ENCODE peak calls at places on chromosomes 7 and 10, in five cellular contexts. W, R, A, N and H are unnamed samples.

GRCh38 chr10:109977382-109977806 is 30.4 kb upstream of the ADD3 start:
- DNase-seq in W (no peak), R (no peak), A (no peak), N (peak), H (no peak)

GRCh38 chr7:30252885-30253795 is 31.3 kb upstream of the ZNRF2 start:
- DNase-seq in W (no peak), R (no peak), A (no peak), N (no peak), H (no peak)

GRCh38 chr7:95865716-95866371 is 93.5 kb downstream of the DYNC1I1 start:
- DNase-seq in W (no peak), R (peak), A (no peak), N (peak), H (no peak)

GRCh38 chr7:117249696-117250095 is 73.2 kb downstream of the WNT2 start:
- DNase-seq in W (no peak), R (no peak), A (no peak), N (no peak), H (no peak)

GRCh38 chr10:14405076-14406065 is 74.6 kb upstream of the FRMD4A start:
- DNase-seq in W (no peak), R (no peak), A (no peak), N (no peak), H (no peak)

GRCh38 chr7:127932496-127932895 is 98.7 kb downstream of the LRRC4 start:
- DNase-seq in W (no peak), R (no peak), A (no peak), N (no peak), H (no peak)

GRCh38 chr7:55343860-55344606 is 21.1 kb upstream of the LANCL2 start:
- DNase-seq in W (no peak), R (no peak), A (no peak), N (no peak), H (no peak)

GRCh38 chr7:39631736-39632304 is 8.4 kb downstream of the RALA start:
- DNase-seq in W (no peak), R (no peak), A (no peak), N (no peak), H (no peak)

GRCh38 chr10:12056758-12057157 is 12.0 kb upstream of the DHTKD1 start:
- DNase-seq in W (no peak), R (no peak), A (no peak), N (no peak), H (no peak)

GRCh38 chr10:11642558-11642957 is 31.1 kb upstream of the USP6NL start:
- DNase-seq in W (no peak), R (no peak), A (no peak), N (no peak), H (no peak)

GRCh38 chr7:139680676-139681462 is 96.9 kb downstream of the HIPK2 start:
- DNase-seq in W (no peak), R (peak), A (peak), N (no peak), H (no peak)

GRCh38 chr10:26543567-26544306 is 105.6 kb downstream of the APBB1IP start:
- DNase-seq in W (peak), R (no peak), A (no peak), N (no peak), H (no peak)

GRCh38 chr10:80502621-80503583 is 34.8 kb upstream of the SH2D4B start:
- DNase-seq in W (no peak), R (no peak), A (no peak), N (no peak), H (no peak)
- TF ChIP-seq SRF in W (no peak), R (no peak), A (no peak), N (no peak), H (no peak)

GRCh38 chr7:944744-945143 is 9.7 kb downstream of the ADAP1 start:
- DNase-seq in W (no peak), R (no peak), A (no peak), N (no peak), H (no peak)

GRCh38 chr7:945556-946255 is 8.8 kb downstream of the ADAP1 start:
- DNase-seq in W (no peak), R (peak), A (no peak), N (no peak), H (peak)

GRCh38 chr7:947391-948210 is 6.9 kb downstream of the ADAP1 start:
- DNase-seq in W (no peak), R (no peak), A (no peak), N (no peak), H (no peak)

GRCh38 chr7:945147-945555 is 9.3 kb downstream of the ADAP1 start:
- DNase-seq in W (no peak), R (no peak), A (no peak), N (no peak), H (no peak)

GRCh38 chr7:946256-946996 is 8.1 kb downstream of the ADAP1 start:
- DNase-seq in W (no peak), R (no peak), A (no peak), N (no peak), H (no peak)
- TF ChIP-seq SRF in W (no peak), R (no peak), A (no peak), N (no peak), H (no peak)

GRCh38 chr10:130167707-130168106 is 31.5 kb downstream of the GLRX3 start:
- DNase-seq in W (no peak), R (no peak), A (no peak), N (no peak), H (no peak)

GRCh38 chr10:130171196-130171595 is 35.0 kb downstream of the GLRX3 start:
- DNase-seq in W (no peak), R (no peak), A (no peak), N (no peak), H (no peak)

GRCh38 chr10:130174343-130174742 is 38.2 kb downstream of the GLRX3 start:
- DNase-seq in W (no peak), R (no peak), A (no peak), N (no peak), H (no peak)

GRCh38 chr10:130167193-130167592 is 31.0 kb downstream of the GLRX3 start:
- DNase-seq in W (no peak), R (no peak), A (no peak), N (no peak), H (no peak)

DNA sequence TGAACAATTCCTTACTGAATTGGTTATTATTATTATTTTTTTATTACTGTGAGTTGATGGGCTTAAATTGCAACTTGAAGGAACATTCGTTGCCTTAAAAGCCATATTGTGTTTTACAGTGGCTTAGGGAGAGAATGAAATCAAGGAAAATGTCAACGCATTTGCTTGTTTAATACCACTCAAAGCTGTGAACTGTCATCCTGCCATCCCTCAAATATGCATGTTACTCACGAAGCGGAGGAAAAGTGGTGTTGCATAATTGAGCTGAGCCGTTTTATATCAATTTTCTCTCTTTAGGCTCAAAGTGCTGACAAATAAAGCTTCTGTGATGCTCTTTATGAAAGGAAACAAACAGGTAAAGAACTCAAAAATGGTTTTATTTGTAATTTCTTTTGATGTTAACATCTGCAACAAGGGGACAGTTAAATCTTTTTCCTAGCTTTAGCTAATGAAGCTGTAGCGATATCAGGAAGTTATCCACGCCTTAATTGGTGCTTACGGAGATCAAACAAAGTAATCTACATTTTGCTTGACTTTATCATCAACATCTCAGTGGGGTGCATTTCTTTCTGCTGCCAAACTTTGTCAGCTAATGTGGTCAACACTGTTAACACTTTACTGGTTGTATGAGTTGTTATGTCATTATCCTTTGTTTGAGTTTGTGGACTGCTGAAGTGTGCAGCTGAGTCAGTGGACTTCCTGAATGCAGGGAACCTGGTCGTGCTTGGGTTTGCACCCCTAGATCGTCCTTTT is 33.1 kb downstream of the GLRX3 start:
- DNase-seq in W (no peak), R (no peak), A (no peak), N (no peak), H (no peak)
- TF ChIP-seq SRF in W (no peak), R (no peak), A (no peak), N (no peak), H (no peak)

GRCh38 chr10:20005638-20006037 is 189.4 kb downstream of the PLXDC2 start:
- DNase-seq in W (no peak), R (no peak), A (no peak), N (no peak), H (no peak)

GRCh38 chr10:20006169-20006870 is 190.1 kb downstream of the PLXDC2 start:
- DNase-seq in W (no peak), R (no peak), A (no peak), N (no peak), H (no peak)

GRCh38 chr10:20007426-20007825 is 191.2 kb downstream of the PLXDC2 start:
- DNase-seq in W (no peak), R (no peak), A (no peak), N (no peak), H (no peak)

GRCh38 chr10:20002657-20003056 is 186.4 kb downstream of the PLXDC2 start:
- DNase-seq in W (no peak), R (no peak), A (no peak), N (no peak), H (no peak)

GRCh38 chr10:20004087-20004523 is 187.9 kb downstream of the PLXDC2 start:
- DNase-seq in W (peak), R (no peak), A (no peak), N (no peak), H (no peak)
- TF ChIP-seq SRF in W (no peak), R (no peak), A (no peak), N (no peak), H (no peak)

GRCh38 chr10:18117272-18117671 is 23.0 kb upstream of the CACNB2 start:
- DNase-seq in W (no peak), R (no peak), A (no peak), N (no peak), H (no peak)
- TF ChIP-seq SRF in W (no peak), R (no peak), A (no peak), N (no peak), H (no peak)

DNA sequence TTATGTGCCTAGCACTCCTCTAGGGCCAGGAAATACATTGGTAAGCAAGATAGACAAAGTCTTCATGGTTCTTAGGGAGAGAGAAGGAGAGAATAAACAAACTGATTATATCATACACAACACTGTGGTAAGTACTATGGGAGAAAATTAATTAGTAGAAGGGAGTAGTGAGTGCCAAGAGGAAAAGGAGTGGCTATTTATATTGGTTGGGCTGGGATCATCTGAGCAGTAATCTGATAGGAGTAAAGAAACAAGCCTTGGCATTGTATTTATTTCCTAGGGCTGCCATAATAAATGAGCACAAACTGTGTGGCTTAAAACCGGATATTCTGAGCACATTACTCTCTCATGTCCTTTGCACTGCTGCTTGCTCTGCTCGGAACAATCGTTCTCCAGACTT is 158.1 kb upstream of the PHF14 start:
- DNase-seq in W (no peak), R (no peak), A (no peak), N (no peak), H (no peak)
- TF ChIP-seq SRF in W (no peak), R (no peak), A (no peak), N (no peak), H (no peak)

DNA sequence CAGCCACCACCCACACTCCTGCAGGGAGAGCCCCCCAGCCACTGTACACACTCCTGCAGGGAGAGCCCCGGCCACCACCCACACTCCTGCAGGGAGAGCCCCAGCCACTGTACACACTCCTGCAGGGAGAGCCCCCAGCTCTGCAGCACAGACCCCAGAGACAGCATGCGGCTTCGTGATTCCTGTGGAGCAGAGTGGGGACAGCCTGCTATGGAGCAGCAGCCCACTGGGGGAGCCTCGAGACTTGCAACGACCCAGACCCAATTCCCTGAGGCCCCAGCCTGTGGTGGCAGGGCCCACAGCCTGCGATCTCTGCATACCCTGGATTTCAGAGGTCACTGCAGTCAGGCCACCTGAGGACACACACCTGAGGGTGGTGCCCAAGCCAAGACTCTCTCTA is 523.1 kb downstream of the DNAJB6 start:
- DNase-seq in W (no peak), R (no peak), A (no peak), N (no peak), H (no peak)
- TF ChIP-seq SRF in W (no peak), R (no peak), A (no peak), N (no peak), H (no peak)